ENCODE peak calls at places on chromosomes 2 and 18, in eight cellular contexts. C, F, N, I, X, U, J and H are unnamed samples.

GRCh38 chr2:233387667-233388528 is 33.6 kb downstream of the DGKD start:
- DNase-seq in U (peak; percentile 31), F (peak; percentile 98), N (no peak), I (peak; percentile 96), X (peak; percentile 69), J (peak; percentile 97), C (peak; percentile 84), H (no peak)

GRCh38 chr2:129160879-129161278 is 818.6 kb upstream of the RAB6C start:
- DNase-seq in X (no peak), U (no peak), C (no peak), N (no peak), F (no peak), J (no peak), I (no peak), H (no peak)

GRCh38 chr2:120305296-120305695 is 40.6 kb upstream of the INHBB start:
- DNase-seq in U (no peak), X (peak; percentile 49), N (peak; percentile 69), I (no peak), J (peak; percentile 29), F (peak; percentile 36), C (no peak), H (no peak)

GRCh38 chr2:17934721-17935120 is 56.3 kb downstream of the KCNS3 start:
- DNase-seq in N (no peak), I (peak; percentile 34), F (peak; percentile 1), J (peak; percentile 91), C (peak; percentile 39), X (no peak), U (peak; percentile 53), H (peak; percentile 26)

GRCh38 chr18:8773980-8774379 is 68.6 kb downstream of the MTCL1 start:
- DNase-seq in J (peak; percentile 24), X (no peak), I (peak; percentile 20), F (no peak), U (no peak), C (no peak), N (no peak), H (no peak)

GRCh38 chr18:8177330-8178016 is 431.8 kb upstream of the RAB12 start:
- DNase-seq in U (no peak), F (peak; percentile 19), J (peak; percentile 7), I (peak; percentile 38), X (peak; percentile 85), C (no peak), N (no peak), H (peak; percentile 63)

GRCh38 chr2:68452168-68452890 is 14.8 kb downstream of the FBXO48 start:
- DNase-seq in C (no peak), F (no peak), N (no peak), X (no peak), I (no peak), U (no peak), J (no peak), H (no peak)

GRCh38 chr2:202877699-202878098 is 6.1 kb upstream of the ICA1L start:
- DNase-seq in I (no peak), J (no peak), U (no peak), X (no peak), C (no peak), F (no peak), N (no peak), H (no peak)

GRCh38 chr2:65754219-65754618 is 321.8 kb upstream of the SPRED2 start:
- DNase-seq in X (no peak), C (no peak), J (no peak), N (no peak), U (no peak), I (peak; percentile 29), F (no peak), H (peak; percentile 36)

DNA sequence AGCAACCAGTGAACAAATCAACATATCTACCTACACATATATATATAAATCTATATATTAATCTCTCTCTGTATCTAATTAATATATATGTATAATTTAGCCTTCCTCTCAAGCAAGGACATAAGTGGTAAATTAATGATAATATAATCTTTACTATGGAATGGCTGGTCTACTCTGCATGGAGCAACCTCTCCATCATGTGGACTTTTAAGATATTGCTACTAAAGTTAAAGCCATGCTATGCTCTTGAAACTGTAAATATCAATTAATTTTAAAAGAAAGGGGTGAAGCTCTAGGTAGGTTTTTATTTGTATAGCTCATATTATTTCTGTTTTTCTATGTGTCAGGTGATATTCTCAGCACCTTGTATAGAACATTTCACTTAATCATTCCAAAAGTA is 147.0 kb downstream of the PPP1R1C start:
- DNase-seq in N (no peak), I (peak; percentile 31), F (peak; percentile 31), X (no peak), U (no peak), C (no peak), J (peak; percentile 17), H (no peak)
- TF ChIP-seq CTCF in N (peak; percentile 48), I (peak; percentile 34), F (peak; percentile 21), X (no peak), U (peak; percentile 58), C (peak; percentile 68), J (peak; percentile 18), H (peak; percentile 37)

DNA sequence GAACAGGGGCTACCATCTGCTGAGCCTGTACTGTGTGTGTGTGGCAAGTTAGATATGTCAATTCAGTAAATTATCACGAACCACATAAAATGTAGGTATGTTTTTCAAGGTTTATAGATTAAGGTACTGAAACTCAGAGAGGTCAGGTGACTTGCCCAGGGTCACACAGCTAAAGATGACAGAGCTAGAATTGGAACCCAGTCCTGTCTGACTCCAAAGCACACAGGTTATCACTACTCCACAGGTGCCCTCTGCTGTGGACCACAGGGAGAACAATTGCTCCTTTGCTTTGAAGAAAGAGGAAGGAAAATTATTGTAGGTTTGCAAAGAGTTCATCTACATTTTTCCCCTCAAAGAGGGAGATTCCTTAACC is 229.7 kb upstream of the AGAP1 start:
- DNase-seq in X (no peak), C (no peak), U (no peak), N (no peak), F (no peak), I (no peak), J (no peak), H (no peak)
- H3K4me3 ChIP-seq in X (no peak overlapping the region), C (peak overlapping the region; percentile 41), U (peak overlapping the region; percentile 20), N (no peak overlapping the region), F (no peak overlapping the region), I (no peak overlapping the region), J (no peak overlapping the region), H (no peak overlapping the region)

GRCh38 chr2:3379647-3380534 is at the start of gene TRAPPC12:
- DNase-seq in X (peak; percentile 94), C (peak; percentile 55), F (peak; percentile 82), U (peak; percentile 88), J (peak; percentile 96), I (peak; percentile 78), N (peak; percentile 98), H (peak; percentile 94)
- TF ChIP-seq CTCF in X (peak; percentile 49), C (peak; percentile 54), F (peak; percentile 44), U (peak; percentile 51), J (peak; percentile 55), I (peak; percentile 41), N (peak; percentile 65), H (peak; percentile 50)

GRCh38 chr2:183035298-183035953 is 2.8 kb downstream of the NCKAP1 start:
- DNase-seq in F (peak; percentile 63), I (peak; percentile 89), U (peak; percentile 46), X (no peak), J (peak; percentile 80), N (no peak), C (peak; percentile 51), H (peak; percentile 38)
- H3K4me3 ChIP-seq in F (peak overlapping the region; percentile 86), I (peak overlapping the region; percentile 73), U (peak overlapping the region; percentile 91), X (peak overlapping the region; percentile 98), J (peak overlapping the region; percentile 95), N (peak overlapping the region; percentile 96), C (peak overlapping the region; percentile 82), H (peak overlapping the region; percentile 96)

GRCh38 chr18:27632706-27633105 is 447.6 kb upstream of the CHST9 start:
- DNase-seq in F (no peak), J (no peak), C (no peak), U (no peak), I (no peak), N (no peak), X (no peak), H (no peak)

GRCh38 chr18:27627927-27628326 is 442.8 kb upstream of the CHST9 start:
- DNase-seq in I (no peak), F (no peak), C (no peak), U (no peak), X (no peak), J (no peak), N (peak; percentile 72), H (no peak)
- TF ChIP-seq CTCF in I (no peak), F (no peak), C (no peak), U (no peak), X (no peak), J (no peak), N (peak; percentile 66), H (peak; percentile 7)

DNA sequence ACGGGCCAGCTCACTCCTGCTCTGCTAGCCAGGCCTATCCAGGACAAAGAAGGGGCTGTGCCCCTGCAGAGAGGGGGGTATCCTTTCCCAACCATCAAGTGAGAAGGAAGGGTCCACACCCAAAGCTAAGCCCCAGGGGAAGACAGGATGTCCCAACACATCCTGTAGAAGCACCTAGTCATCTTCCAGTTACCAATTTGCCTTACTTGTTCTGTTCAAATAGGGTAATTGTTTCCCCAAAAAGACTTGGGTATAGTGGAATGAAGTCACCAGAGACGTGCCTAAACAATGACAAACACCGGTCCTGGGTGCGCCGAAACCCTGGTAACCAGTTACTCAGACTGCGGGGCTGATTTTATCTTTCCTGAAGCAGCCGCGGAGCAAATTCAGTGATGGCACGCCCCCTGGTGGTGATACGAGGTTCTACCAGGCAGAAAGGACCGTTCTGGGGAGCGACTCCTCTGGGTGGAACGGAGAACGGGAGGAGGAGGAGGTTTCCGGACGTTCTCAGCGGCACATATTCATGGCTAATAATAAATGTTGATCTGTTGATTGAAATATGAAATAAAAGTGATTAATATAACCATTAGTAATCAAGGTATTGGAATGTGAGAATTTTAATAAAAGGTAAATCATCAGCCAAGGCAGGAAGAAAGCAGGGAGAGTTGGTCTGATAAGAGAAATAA is 109.3 kb upstream of the STON1 start:
- DNase-seq in J (peak; percentile 96), N (peak; percentile 96), C (peak; percentile 63), I (peak; percentile 87), X (peak; percentile 87), F (peak; percentile 90), U (peak; percentile 97), H (peak; percentile 98)
- H3K4me3 ChIP-seq in J (no peak overlapping the region), N (no peak overlapping the region), C (no peak overlapping the region), I (no peak overlapping the region), X (no peak overlapping the region), F (no peak overlapping the region), U (no peak overlapping the region), H (no peak overlapping the region)

GRCh38 chr18:60172030-60172429 is 200.5 kb downstream of the MC4R start:
- DNase-seq in C (no peak), I (no peak), F (no peak), U (no peak), J (no peak), X (no peak), N (no peak), H (no peak)

GRCh38 chr18:60182223-60182622 is 190.4 kb downstream of the MC4R start:
- DNase-seq in X (no peak), I (no peak), F (no peak), C (no peak), J (no peak), N (no peak), U (no peak), H (no peak)

GRCh38 chr18:60174832-60175231 is 197.7 kb downstream of the MC4R start:
- DNase-seq in I (no peak), F (no peak), U (no peak), J (no peak), C (no peak), X (no peak), N (no peak), H (no peak)

GRCh38 chr18:60176271-60176670 is 196.3 kb downstream of the MC4R start:
- DNase-seq in X (no peak), F (peak; percentile 1), U (no peak), J (no peak), C (no peak), I (no peak), N (no peak), H (no peak)
- TF ChIP-seq CTCF in X (no peak), F (no peak), U (no peak), J (no peak), C (no peak), I (no peak), N (no peak), H (no peak)